ENCODE peak calls at places on chromosomes 6 and 20, in six cellular contexts. G is AG08396, Q is T-helper 9 cell, D is NCI-H1092, X is iPS DF 6.9, N is ELR. O is an unnamed sample.

GRCh38 chr6:21994821-21995220 is 302.0 kb downstream of the PRL start:
- DNase-seq in D (no peak), G (no peak), X (no peak), N (no peak), Q (no peak), O (no peak)

GRCh38 chr20:25540273-25540672 is 45.1 kb downstream of the NINL start:
- DNase-seq in D (no peak), G (peak), Q (no peak), N (peak), X (no peak), O (no peak)

GRCh38 chr6:150894935-150895686 is 29.6 kb downstream of the MTHFD1L start:
- DNase-seq in D (peak), G (peak), X (no peak), N (peak), Q (no peak), O (peak)

GRCh38 chr6:16064687-16065086 is 64.2 kb upstream of the MYLIP start:
- DNase-seq in Q (no peak), N (no peak), D (peak), G (no peak), X (peak), O (peak)

GRCh38 chr20:8389381-8390368 is 257.6 kb downstream of the PLCB1 start:
- DNase-seq in G (peak), Q (no peak), X (no peak), D (peak), N (peak), O (peak)

GRCh38 chr20:49674383-49675352 is 39.0 kb downstream of the B4GALT5 start:
- DNase-seq in X (no peak), D (no peak), N (peak), G (peak), Q (no peak), O (no peak)

GRCh38 chr6:30169658-30170614 is 6.6 kb downstream of the TRIM15 start:
- DNase-seq in N (peak), Q (no peak), X (peak), D (no peak), G (peak), O (peak)

GRCh38 chr20:61886721-61887658 is 178.7 kb downstream of the TAF4 start:
- DNase-seq in N (peak), X (no peak), Q (peak), G (peak), D (peak), O (peak)

GRCh38 chr20:48831702-48832422 is 4.1 kb upstream of the PREX1 start:
- DNase-seq in Q (no peak), D (no peak), N (peak), X (no peak), G (peak), O (no peak)

GRCh38 chr6:54614499-54615195 is 231.9 kb upstream of the FAM83B start:
- DNase-seq in D (no peak), G (no peak), X (no peak), Q (no peak), N (no peak), O (no peak)

GRCh38 chr6:132107896-132108295 is 156.7 kb upstream of the CCN2 start:
- DNase-seq in D (no peak), Q (no peak), G (no peak), X (no peak), N (peak), O (no peak)

GRCh38 chr20:58993332-58994248 is 12.5 kb downstream of the NELFCD start:
- DNase-seq in Q (no peak), N (no peak), G (no peak), D (no peak), X (no peak), O (no peak)

GRCh38 chr6:87916446-87916845 is 131.2 kb upstream of the SPACA1 start:
- DNase-seq in Q (no peak), X (no peak), G (no peak), D (no peak), N (no peak), O (no peak)

O was measured in NCI-H1105.